ENCODE peak calls at places on chromosome 15, in ten cellular contexts. B, P, G, K, Q, U, O, N, H and A are unnamed samples.

GRCh38 chr15:67836477-67836876 is 3.4 kb downstream of the RNU6-1 start:
- DNase-seq in O (peak; percentile 33), G (no peak), B (peak; percentile 51), N (peak; percentile 40), K (no peak), U (peak; percentile 69), Q (peak; percentile 47), P (peak; percentile 69), H (peak; percentile 66), A (no peak)

GRCh38 chr15:43150171-43150929 is 17.0 kb downstream of the TMEM62 start:
- DNase-seq in G (no peak), O (peak; percentile 98), Q (peak; percentile 55), P (no peak), N (no peak), K (no peak), U (no peak), B (no peak), H (no peak), A (peak; percentile 100)

GRCh38 chr15:78046796-78047341 is 30.6 kb downstream of the TBC1D2B start:
- DNase-seq in Q (no peak), P (peak; percentile 60), U (no peak), O (no peak), K (no peak), H (no peak), G (no peak), B (no peak), N (no peak), A (peak; percentile 59)

GRCh38 chr15:79257454-79257853 is 25.1 kb upstream of the ANKRD34C start:
- DNase-seq in U (no peak), K (no peak), O (no peak), H (no peak), N (no peak), B (no peak), G (no peak), Q (peak; percentile 7), P (no peak), A (no peak)

GRCh38 chr15:46644493-46645481 is 1010.0 kb downstream of the SQOR start:
- DNase-seq in N (no peak), P (no peak), U (no peak), G (no peak), B (no peak), K (no peak), H (no peak), O (no peak), Q (no peak), A (no peak)

GRCh38 chr15:59689626-59690236 is 611 bp upstream of the BNIP2 start:
- DNase-seq in U (peak; percentile 76), N (peak; percentile 86), Q (peak; percentile 93), P (peak; percentile 94), O (peak; percentile 47), B (peak; percentile 76), K (peak; percentile 88), G (peak; percentile 76), H (peak; percentile 84), A (peak; percentile 25)

GRCh38 chr15:58369261-58369699 is 62.5 kb upstream of the LIPC start:
- DNase-seq in U (no peak), O (peak; percentile 95), P (no peak), B (no peak), N (no peak), Q (no peak), K (no peak), G (no peak), H (no peak), A (peak; percentile 41)

GRCh38 chr15:33994005-33994615 is 25.8 kb downstream of the CHRM5 start:
- DNase-seq in U (peak; percentile 56), H (no peak), N (no peak), G (no peak), B (no peak), O (peak; percentile 51), K (no peak), Q (peak; percentile 68), P (no peak), A (peak; percentile 17)

GRCh38 chr15:40454904-40455391 is 14.2 kb downstream of the BAHD1 start:
- DNase-seq in B (no peak), K (no peak), Q (no peak), U (no peak), N (no peak), O (peak; percentile 54), H (no peak), G (no peak), P (no peak), A (no peak)

GRCh38 chr15:41965441-41966413 is 6.6 kb downstream of the EHD4 start:
- DNase-seq in U (no peak), O (peak; percentile 41), P (peak; percentile 37), G (peak; percentile 58), Q (no peak), K (peak; percentile 25), N (peak; percentile 77), B (peak; percentile 46), H (no peak), A (no peak)

GRCh38 chr15:45644437-45644836 is 9.6 kb downstream of the SQOR start:
- DNase-seq in G (no peak), Q (no peak), U (no peak), B (no peak), O (no peak), N (no peak), H (no peak), P (no peak), K (no peak), A (no peak)

GRCh38 chr15:99085413-99086326 is 19.2 kb upstream of the SYNM start:
- DNase-seq in K (peak; percentile 9), U (no peak), P (peak; percentile 11), B (no peak), N (no peak), Q (no peak), G (no peak), O (peak; percentile 91), H (no peak), A (peak; percentile 36)

GRCh38 chr15:56629133-56629532 is 104.2 kb downstream of the ZNF280D start:
- DNase-seq in B (no peak), H (no peak), N (no peak), P (no peak), O (no peak), Q (no peak), U (no peak), G (no peak), K (no peak), A (no peak)

GRCh38 chr15:33737687-33738606 is 230.3 kb upstream of the CHRM5 start:
- DNase-seq in N (no peak), B (no peak), Q (peak; percentile 29), O (peak; percentile 23), P (no peak), K (no peak), U (peak; percentile 74), G (no peak), H (peak; percentile 28), A (no peak)

GRCh38 chr15:77696871-77697270 is 64.2 kb upstream of the LINGO1 start:
- DNase-seq in N (peak; percentile 48), O (no peak), Q (no peak), U (no peak), G (no peak), P (no peak), B (no peak), H (no peak), K (no peak), A (no peak)

GRCh38 chr15:34203936-34204335 is 6.0 kb downstream of the KATNBL1 start:
- DNase-seq in U (no peak), K (no peak), H (no peak), B (no peak), P (no peak), O (no peak), Q (no peak), N (no peak), G (no peak), A (peak; percentile 55)

GRCh38 chr15:96340611-96341464 is 10.3 kb downstream of the NR2F2 start:
- DNase-seq in N (peak; percentile 60), P (peak; percentile 73), H (peak; percentile 58), O (peak; percentile 73), Q (peak; percentile 73), B (peak; percentile 55), G (peak; percentile 44), U (peak; percentile 90), K (no peak), A (no peak)

GRCh38 chr15:25691544-25692430 is 171.3 kb downstream of the ATP10A start:
- DNase-seq in N (no peak), Q (no peak), H (no peak), P (peak; percentile 63), G (no peak), U (peak; percentile 40), K (peak; percentile 24), B (peak; percentile 18), O (peak; percentile 31), A (no peak)
- TF ChIP-seq CTCF in N (peak; percentile 36), Q (no peak), H (no peak), P (peak; percentile 50), G (peak; percentile 27), U (peak; percentile 48), K (no peak), B (peak; percentile 24), O (peak; percentile 35), A (no peak)

GRCh38 chr15:31343831-31344230 is 17.2 kb downstream of the KLF13 start:
- DNase-seq in P (no peak), U (no peak), Q (no peak), O (no peak), G (no peak), N (no peak), K (no peak), H (no peak), B (no peak), A (no peak)
- H3K27ac ChIP-seq in P (peak overlapping the region; percentile 45), U (no peak overlapping the region), Q (no peak overlapping the region), O (no peak overlapping the region), G (peak overlapping the region; percentile 35), N (peak overlapping the region; percentile 100), K (peak overlapping the region; percentile 1), H (no peak overlapping the region), B (peak overlapping the region; percentile 29), A (no peak overlapping the region)

DNA sequence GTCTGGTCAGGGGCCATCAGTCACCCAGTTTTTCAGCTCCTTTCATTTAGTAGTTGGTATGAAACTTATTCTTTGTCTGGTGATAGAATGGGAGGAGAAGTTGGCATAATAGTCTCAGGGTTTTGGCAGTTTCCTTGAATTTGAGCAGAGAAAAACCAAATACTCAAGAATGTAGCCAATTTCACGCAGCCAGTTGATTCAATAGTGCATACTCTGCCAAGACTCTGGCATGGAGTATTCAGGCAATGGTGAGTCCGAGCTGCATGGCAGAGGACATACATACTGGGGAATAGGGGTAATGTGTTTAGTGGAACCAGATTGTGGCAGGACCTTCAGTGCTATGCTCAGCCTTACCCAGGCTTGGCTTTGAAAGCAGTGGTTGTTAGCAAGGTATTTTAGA is 118.4 kb downstream of the GALK2 start:
- DNase-seq in O (no peak), B (no peak), H (no peak), U (no peak), K (no peak), P (no peak), N (no peak), G (no peak), Q (no peak), A (no peak)
- H3K4me1 ChIP-seq in O (no peaks in the 10 kb centered on the region), B (no peaks in the 10 kb centered on the region), H (peaks cover 5% of the 10 kb centered on the region), U (no peaks in the 10 kb centered on the region), K (no peaks in the 10 kb centered on the region), P (peaks cover 16% of the 10 kb centered on the region), N (peaks cover 4% of the 10 kb centered on the region), G (peaks cover 9% of the 10 kb centered on the region), Q (peaks cover 7% of the 10 kb centered on the region), A (no peaks in the 10 kb centered on the region)

DNA sequence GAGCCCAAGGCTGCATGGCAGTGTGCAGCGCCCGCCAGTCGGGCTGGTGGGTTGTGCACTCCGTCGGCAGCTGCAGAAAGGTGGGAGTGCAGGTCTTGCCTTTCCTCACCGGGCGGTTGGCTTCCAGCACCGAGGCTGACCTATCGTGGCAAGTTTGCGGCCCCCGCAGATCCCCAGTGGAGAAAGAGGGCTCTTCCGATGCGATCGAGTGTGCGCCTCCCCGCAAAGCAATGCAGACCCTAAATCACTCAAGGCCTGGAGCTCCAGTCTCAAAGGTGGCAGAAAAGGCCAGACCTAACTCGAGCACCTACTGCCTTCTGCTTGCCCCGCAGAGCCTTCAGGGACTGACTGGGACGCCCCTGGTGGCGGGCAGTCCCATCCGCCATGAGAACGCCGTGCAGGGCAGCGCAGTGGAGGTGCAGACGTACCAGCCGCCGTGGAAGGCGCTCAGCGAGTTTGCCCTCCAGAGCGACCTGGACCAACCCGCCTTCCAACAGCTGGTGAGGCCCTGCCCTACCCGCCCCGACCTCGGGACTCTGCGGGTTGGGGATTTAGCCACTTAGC is 4.3 kb downstream of the ISL2 start:
- DNase-seq in O (no peak), K (no peak), Q (no peak), N (no peak), B (no peak), G (no peak), U (peak; percentile 83), P (no peak), H (no peak), A (no peak)
- TF ChIP-seq CTCF in O (no peak), K (no peak), Q (no peak), N (peak; percentile 26), B (no peak), G (no peak), U (peak; percentile 50), P (no peak), H (no peak), A (peak; percentile 17)